ENCODE peak calls at places on chromosomes 16 and 17, in four cellular contexts. One of them, this sample, is unnamed.

GRCh38 chr16:9151597-9151996 is 60.2 kb downstream of the HAPSTR1 start:
- DNase-seq in uterus: no peak
- DNase-seq in tibial artery: no peak
- DNase-seq in fibroblast of pulmonary artery: peak; percentile 36
- DNase-seq in this sample: no peak

GRCh38 chr17:81551458-81552243 is 502 bp downstream of the FAAP100 start:
- DNase-seq in uterus: no peak
- DNase-seq in tibial artery: peak; percentile 72
- DNase-seq in fibroblast of pulmonary artery: no peak
- DNase-seq in this sample: no peak

GRCh38 chr16:24255446-24256352 is at the start of gene CACNG3:
- DNase-seq in uterus: no peak
- DNase-seq in tibial artery: no peak
- DNase-seq in fibroblast of pulmonary artery: peak; percentile 23
- DNase-seq in this sample: peak; percentile 76

GRCh38 chr16:9139965-9140364 is 48.5 kb downstream of the HAPSTR1 start:
- DNase-seq in uterus: no peak
- DNase-seq in tibial artery: no peak
- DNase-seq in fibroblast of pulmonary artery: peak; percentile 47
- DNase-seq in this sample: peak; percentile 45

GRCh38 chr16:54986404-54986803 is 55.7 kb downstream of the IRX5 start:
- DNase-seq in uterus: no peak
- DNase-seq in tibial artery: no peak
- DNase-seq in fibroblast of pulmonary artery: no peak
- DNase-seq in this sample: no peak

GRCh38 chr17:66975614-66976378 is 11.3 kb downstream of the CACNG4 start:
- DNase-seq in uterus: no peak
- DNase-seq in tibial artery: no peak
- DNase-seq in fibroblast of pulmonary artery: no peak
- DNase-seq in this sample: no peak

GRCh38 chr17:8868092-8868491 is 618 bp upstream of the PIK3R6 start:
- DNase-seq in uterus: no peak
- DNase-seq in tibial artery: no peak
- DNase-seq in fibroblast of pulmonary artery: no peak
- DNase-seq in this sample: no peak

GRCh38 chr17:45813051-45813731 is 29.1 kb downstream of the CRHR1 start:
- DNase-seq in uterus: no peak
- DNase-seq in tibial artery: no peak
- DNase-seq in fibroblast of pulmonary artery: no peak
- DNase-seq in this sample: no peak

GRCh38 chr16:49855822-49856740 is at the start of gene ZNF423:
- DNase-seq in uterus: no peak
- DNase-seq in tibial artery: no peak
- DNase-seq in fibroblast of pulmonary artery: peak; percentile 15
- DNase-seq in this sample: no peak

GRCh38 chr17:28180449-28180848 is 138.0 kb downstream of the NLK start:
- DNase-seq in uterus: no peak
- DNase-seq in tibial artery: no peak
- DNase-seq in fibroblast of pulmonary artery: peak; percentile 49
- DNase-seq in this sample: no peak

GRCh38 chr17:44235583-44235936 is 16.1 kb upstream of the UBTF start:
- DNase-seq in uterus: no peak
- DNase-seq in tibial artery: no peak
- DNase-seq in fibroblast of pulmonary artery: peak; percentile 42
- DNase-seq in this sample: no peak

GRCh38 chr17:60060474-60060873 is 18.2 kb downstream of the HEATR6 start:
- DNase-seq in uterus: no peak
- DNase-seq in tibial artery: no peak
- DNase-seq in fibroblast of pulmonary artery: no peak
- DNase-seq in this sample: no peak

GRCh38 chr16:83356266-83356665 is 451.5 kb upstream of the HSBP1 start:
- DNase-seq in uterus: peak; percentile 33
- DNase-seq in tibial artery: no peak
- DNase-seq in fibroblast of pulmonary artery: peak; percentile 79
- DNase-seq in this sample: no peak

DNA sequence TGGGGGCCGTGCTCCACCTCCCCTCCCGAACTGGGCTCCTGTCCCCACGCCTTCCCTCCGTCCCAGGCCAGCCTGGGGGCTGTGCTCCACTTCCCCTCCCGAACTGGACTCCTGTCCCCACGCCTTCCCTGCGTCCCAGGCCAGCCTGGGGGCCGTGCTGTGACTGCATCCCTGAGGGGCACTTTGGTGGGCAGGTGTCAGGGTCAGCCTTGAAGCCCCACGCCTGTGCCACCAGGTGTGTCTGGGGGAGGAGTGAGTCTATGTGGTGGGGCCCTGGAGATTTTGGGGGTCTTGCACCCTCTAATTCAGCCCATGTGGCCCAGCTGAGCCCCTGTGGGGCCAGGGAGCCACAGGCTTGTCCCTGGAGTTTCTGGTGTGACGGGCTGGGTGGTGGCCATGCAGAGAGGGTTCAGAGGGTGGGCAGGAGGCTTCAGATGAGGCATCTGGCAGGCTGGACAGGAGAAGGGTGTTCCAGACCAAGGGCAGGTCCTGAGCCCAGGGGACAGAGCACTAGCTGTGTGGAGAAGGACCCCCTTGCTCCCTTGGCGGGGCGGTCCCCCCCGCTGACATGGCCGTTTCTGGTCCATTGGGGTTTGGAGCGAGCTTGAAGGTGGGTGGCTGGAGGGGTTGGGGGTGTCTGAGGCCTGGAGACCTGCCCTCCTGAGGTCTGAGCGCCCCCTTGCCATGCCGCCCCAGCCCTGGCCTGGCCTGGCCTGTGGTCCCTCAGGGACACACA is 8.2 kb downstream of the NHERF2 start:
- DNase-seq in uterus: no peak
- DNase-seq in tibial artery: no peak
- DNase-seq in fibroblast of pulmonary artery: no peak
- DNase-seq in this sample: no peak
- H3K4me3 ChIP-seq in uterus: peak overlapping the region; percentile 8
- H3K4me3 ChIP-seq in tibial artery: peak overlapping the region; percentile 59
- H3K4me3 ChIP-seq in fibroblast of pulmonary artery: no peak overlapping the region
- H3K4me3 ChIP-seq in this sample: no peak overlapping the region

GRCh38 chr16:89103156-89103555 is 9.5 kb downstream of the ACSF3 start:
- DNase-seq in uterus: no peak
- DNase-seq in tibial artery: no peak
- DNase-seq in fibroblast of pulmonary artery: no peak
- DNase-seq in this sample: no peak

GRCh38 chr16:89101303-89102034 is 7.8 kb downstream of the ACSF3 start:
- DNase-seq in uterus: no peak
- DNase-seq in tibial artery: no peak
- DNase-seq in fibroblast of pulmonary artery: no peak
- DNase-seq in this sample: no peak

GRCh38 chr16:89102035-89102776 is 8.6 kb downstream of the ACSF3 start:
- DNase-seq in uterus: no peak
- DNase-seq in tibial artery: no peak
- DNase-seq in fibroblast of pulmonary artery: no peak
- DNase-seq in this sample: no peak

GRCh38 chr16:89103781-89104180 is 10.1 kb downstream of the ACSF3 start:
- DNase-seq in uterus: no peak
- DNase-seq in tibial artery: no peak
- DNase-seq in fibroblast of pulmonary artery: no peak
- DNase-seq in this sample: no peak

DNA sequence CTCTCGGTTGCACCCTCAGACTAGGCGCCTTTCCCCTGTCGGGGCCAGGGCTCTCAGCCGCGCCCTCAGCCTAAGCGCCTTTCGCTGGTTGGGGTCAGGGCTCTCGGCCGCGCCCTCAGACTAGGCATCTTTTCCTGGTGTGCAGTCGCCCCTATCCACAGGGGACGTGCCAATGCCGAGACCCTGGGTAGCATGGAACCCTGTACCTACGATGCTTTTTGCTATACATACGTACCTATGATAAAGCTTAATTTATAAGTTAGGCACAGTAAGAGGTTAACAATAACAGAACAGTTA is 9.1 kb downstream of the ACSF3 start:
- DNase-seq in uterus: no peak
- DNase-seq in tibial artery: no peak
- DNase-seq in fibroblast of pulmonary artery: no peak
- DNase-seq in this sample: no peak
- H3K4me3 ChIP-seq in uterus: no peak overlapping the region
- H3K4me3 ChIP-seq in tibial artery: no peak overlapping the region
- H3K4me3 ChIP-seq in fibroblast of pulmonary artery: no peak overlapping the region
- H3K4me3 ChIP-seq in this sample: no peak overlapping the region

GRCh38 chr17:46977348-46977747 is 1.7 kb downstream of the RPRML start:
- DNase-seq in uterus: no peak
- DNase-seq in tibial artery: no peak
- DNase-seq in fibroblast of pulmonary artery: peak; percentile 39
- DNase-seq in this sample: no peak
- H3K4me3 ChIP-seq in uterus: no peak overlapping the region
- H3K4me3 ChIP-seq in tibial artery: no peak overlapping the region
- H3K4me3 ChIP-seq in fibroblast of pulmonary artery: no peak overlapping the region
- H3K4me3 ChIP-seq in this sample: no peak overlapping the region

GRCh38 chr17:75517277-75517865 is 1.0 kb downstream of the TSEN54 start:
- DNase-seq in uterus: peak; percentile 15
- DNase-seq in tibial artery: no peak
- DNase-seq in fibroblast of pulmonary artery: no peak
- DNase-seq in this sample: peak; percentile 44

GRCh38 chr17:75515229-75515522 is 161 bp downstream of the CASKIN2 start:
- DNase-seq in uterus: no peak
- DNase-seq in tibial artery: no peak
- DNase-seq in fibroblast of pulmonary artery: no peak
- DNase-seq in this sample: no peak

GRCh38 chr17:75516619-75517276 is 420 bp downstream of the TSEN54 start:
- DNase-seq in uterus: peak; percentile 36
- DNase-seq in tibial artery: no peak
- DNase-seq in fibroblast of pulmonary artery: no peak
- DNase-seq in this sample: no peak

GRCh38 chr17:75515523-75516254 is at the start of gene CASKIN2:
- DNase-seq in uterus: peak; percentile 97
- DNase-seq in tibial artery: peak; percentile 98
- DNase-seq in fibroblast of pulmonary artery: peak; percentile 91
- DNase-seq in this sample: peak; percentile 96

GRCh38 chr17:75516255-75516618 is at the start of gene TSEN54:
- DNase-seq in uterus: peak; percentile 92
- DNase-seq in tibial artery: peak; percentile 97
- DNase-seq in fibroblast of pulmonary artery: peak; percentile 89
- DNase-seq in this sample: peak; percentile 99
- H3K4me3 ChIP-seq in uterus: peak within 1 kb of the TSS; percentile 85
- H3K4me3 ChIP-seq in tibial artery: peak within 1 kb of the TSS; percentile 97
- H3K4me3 ChIP-seq in fibroblast of pulmonary artery: peak within 1 kb of the TSS; percentile 72
- H3K4me3 ChIP-seq in this sample: peak within 1 kb of the TSS; percentile 61

GRCh38 chr16:27269300-27270150 is 953 bp upstream of the NSMCE1 start:
- DNase-seq in uterus: no peak
- DNase-seq in tibial artery: no peak
- DNase-seq in fibroblast of pulmonary artery: no peak
- DNase-seq in this sample: no peak
- H3K4me3 ChIP-seq in uterus: peak overlapping the region; percentile 69
- H3K4me3 ChIP-seq in tibial artery: peak overlapping the region; percentile 95
- H3K4me3 ChIP-seq in fibroblast of pulmonary artery: peak overlapping the region; percentile 85
- H3K4me3 ChIP-seq in this sample: no peak overlapping the region